ENCODE peak calls at places on chromosomes 1 and 21, in seven cellular contexts. J, P, M, Q, K, N and Y are unnamed samples. For H3K4me1, the result is how much of the 10 kb centered on the place peaks cover.

GRCh38 chr1:13550663-13551062 is 33.0 kb upstream of the PDPN start:
- DNase-seq in J (no peak), N (no peak), P (no peak), Q (no peak), K (no peak), M (no peak), Y (no peak)

GRCh38 chr1:37692834-37693175 is 489 bp downstream of the CDCA8 start:
- DNase-seq in K (no peak), J (no peak), M (no peak), Q (no peak), P (no peak), N (no peak), Y (no peak)

GRCh38 chr1:205592443-205593003 is 39.3 kb downstream of the ELK4 start:
- DNase-seq in J (no peak), P (no peak), M (no peak), N (no peak), K (no peak), Q (peak), Y (no peak)

GRCh38 chr1:58515794-58516401 is 30.6 kb downstream of the OMA1 start:
- DNase-seq in K (peak), P (peak), M (peak), N (peak), J (peak), Q (no peak), Y (peak)

GRCh38 chr1:153567621-153568366 is 2.1 kb upstream of the S100A2 start:
- DNase-seq in M (peak), J (peak), P (no peak), K (no peak), N (peak), Q (no peak), Y (no peak)

GRCh38 chr1:6288674-6289073 is 27.8 kb upstream of the GPR153 start:
- DNase-seq in Q (no peak), M (no peak), J (no peak), N (no peak), K (no peak), P (no peak), Y (no peak)

GRCh38 chr1:19786988-19787423 is 12.7 kb downstream of the TMCO4 start:
- DNase-seq in Q (peak), N (no peak), K (no peak), P (no peak), J (no peak), M (no peak), Y (no peak)

GRCh38 chr1:2251363-2251762 is 23.2 kb downstream of the SKI start:
- DNase-seq in K (no peak), J (no peak), M (no peak), P (no peak), Q (no peak), N (no peak), Y (no peak)

GRCh38 chr1:42784946-42785693 is at the start of gene TMEM269:
- DNase-seq in J (no peak), P (no peak), M (peak), K (no peak), Q (no peak), N (no peak), Y (peak)

GRCh38 chr1:210233216-210233494 is 559 bp downstream of the SERTAD4 start:
- DNase-seq in K (no peak), P (no peak), M (peak), N (no peak), J (no peak), Q (peak), Y (peak)

GRCh38 chr1:244778356-244778755 is 57.1 kb upstream of the COX20 start:
- DNase-seq in K (no peak), M (peak), Q (no peak), N (no peak), P (no peak), J (peak), Y (no peak)

GRCh38 chr1:116504308-116505156 is 66.3 kb downstream of the CD58 start:
- DNase-seq in J (no peak), M (no peak), P (peak), N (no peak), K (peak), Q (no peak), Y (no peak)

GRCh38 chr1:243730499-243731150 is 119.4 kb downstream of the AKT3 start:
- DNase-seq in Q (no peak), P (no peak), M (no peak), J (no peak), N (no peak), K (no peak), Y (no peak)

GRCh38 chr1:106754957-106755356 is 301.5 kb upstream of the PRMT6 start:
- DNase-seq in K (no peak), J (no peak), Q (no peak), P (no peak), N (no peak), M (no peak), Y (no peak)

GRCh38 chr1:84692391-84692790 is 2.1 kb upstream of the SSX2IP start:
- DNase-seq in M (no peak), Q (no peak), J (no peak), P (no peak), K (no peak), N (no peak), Y (no peak)

GRCh38 chr1:182493063-182493462 is 43.1 kb downstream of the RGSL1 start:
- DNase-seq in M (no peak), N (no peak), J (no peak), K (no peak), P (no peak), Q (no peak), Y (no peak)

GRCh38 chr1:50139339-50139738 is 30.6 kb downstream of the ELAVL4 start:
- DNase-seq in K (no peak), M (no peak), P (no peak), J (no peak), N (no peak), Q (no peak), Y (no peak)

GRCh38 chr1:164707868-164708331 is 148.9 kb downstream of the PBX1 start:
- DNase-seq in J (peak), P (no peak), M (peak), N (no peak), K (no peak), Q (no peak), Y (no peak)

GRCh38 chr1:42737257-42737656 is 2.8 kb downstream of the CLDN19 start:
- DNase-seq in P (no peak), N (no peak), M (no peak), J (no peak), K (peak), Q (no peak), Y (no peak)

GRCh38 chr1:43952731-43953350 is 6.1 kb downstream of the IPO13 start:
- DNase-seq in M (no peak), K (no peak), P (peak), N (no peak), Q (peak), J (no peak), Y (no peak)

GRCh38 chr21:15823486-15824150 is 93.8 kb downstream of the USP25 start:
- DNase-seq in Q (no peak), M (no peak), N (no peak), K (no peak), P (no peak), J (no peak), Y (no peak)

GRCh38 chr1:6414443-6414844 is 5.3 kb downstream of the HES2 start:
- DNase-seq in M (peak), Q (peak), N (peak), K (peak), P (peak), J (peak), Y (peak)

GRCh38 chr21:29121759-29122158 is 8.7 kb upstream of the MAP3K7CL start:
- DNase-seq in K (peak), P (no peak), Q (no peak), N (no peak), J (no peak), M (no peak), Y (no peak)

GRCh38 chr1:195141294-195141693 is 1466.9 kb downstream of the KCNT2 start:
- DNase-seq in Q (no peak), J (peak), N (no peak), P (no peak), K (no peak), M (no peak), Y (no peak)

GRCh38 chr1:67767103-67767502 is 66.2 kb downstream of the GNG12 start:
- DNase-seq in K (no peak), P (no peak), N (no peak), M (no peak), J (no peak), Q (no peak), Y (no peak)

GRCh38 chr1:108049083-108049819 is 84.3 kb upstream of the VAV3 start:
- DNase-seq in Q (peak), N (no peak), J (no peak), P (peak), M (no peak), K (no peak), Y (peak)

GRCh38 chr1:114235281-114235680 is 81.6 kb upstream of the SYT6 start:
- DNase-seq in K (no peak), J (no peak), N (no peak), M (no peak), P (no peak), Q (no peak), Y (no peak)

GRCh38 chr1:163565171-163565570 is 243.4 kb downstream of the NUF2 start:
- DNase-seq in J (no peak), K (no peak), P (no peak), Q (no peak), M (no peak), N (no peak), Y (no peak)
- H3K9ac ChIP-seq in J (no peak), K (no peak), P (no peak), Q (no peak), M (no peak), N (no peak), Y (no peak)

GRCh38 chr1:203465943-203466342 is 9.7 kb upstream of the PRELP start:
- DNase-seq in J (no peak), K (no peak), N (no peak), M (no peak), Q (no peak), P (no peak), Y (no peak)
- TF ChIP-seq POLR2AphosphoS5 in J (no peak), K (no peak), N (no peak), M (no peak), Q (no peak), P (no peak), Y (no peak)

DNA sequence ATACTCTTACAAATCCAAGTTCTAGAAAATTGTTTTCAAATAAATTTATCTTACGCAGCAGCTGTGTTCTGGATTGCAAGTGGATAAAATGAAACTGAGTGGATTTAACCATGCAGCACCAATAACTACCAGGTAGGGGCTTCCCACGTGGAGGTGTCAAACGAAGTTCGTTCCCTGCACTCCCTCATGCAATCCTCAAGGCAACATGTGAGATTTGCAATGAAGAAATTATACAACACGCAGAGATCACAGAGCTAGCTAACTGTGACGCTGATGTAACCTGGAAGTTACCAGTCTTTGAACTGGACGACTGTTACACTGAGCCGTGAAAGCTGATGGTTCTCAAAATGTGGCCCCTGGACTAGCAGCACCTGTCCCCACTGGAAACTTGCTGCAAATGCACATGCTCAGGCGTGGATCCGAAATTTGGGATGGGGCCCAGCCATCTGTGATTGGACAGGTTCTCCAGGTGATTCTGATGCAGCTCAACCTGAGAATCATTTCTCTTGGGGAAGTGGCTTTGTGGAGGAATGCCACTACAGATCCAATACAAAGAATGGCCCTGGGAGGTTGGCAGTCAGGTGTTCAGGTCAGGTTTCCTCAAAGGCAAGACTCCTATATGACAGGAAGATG is 36.3 kb downstream of the RSPH1 start:
- DNase-seq in P (no peak), J (no peak), M (no peak), N (no peak), K (no peak), Q (no peak), Y (no peak)
- H3K4me1 ChIP-seq in P (under half), J (under half), M (under half), N (under half), K (under half), Q (under half), Y (under half)

GRCh38 chr1:27594542-27595510 is 9.1 kb downstream of the AHDC1 start:
- DNase-seq in P (no peak), K (no peak), J (no peak), M (no peak), N (no peak), Q (no peak), Y (no peak)

GRCh38 chr1:27596261-27596660 is 7.7 kb downstream of the AHDC1 start:
- DNase-seq in M (no peak), N (no peak), P (no peak), J (no peak), K (no peak), Q (no peak), Y (no peak)

GRCh38 chr1:27597036-27597435 is 6.9 kb downstream of the AHDC1 start:
- DNase-seq in M (no peak), J (no peak), N (no peak), P (no peak), K (no peak), Q (no peak), Y (no peak)

GRCh38 chr1:27593341-27594326 is 10.3 kb downstream of the AHDC1 start:
- DNase-seq in K (no peak), P (no peak), N (no peak), M (no peak), Q (peak), J (no peak), Y (no peak)

DNA sequence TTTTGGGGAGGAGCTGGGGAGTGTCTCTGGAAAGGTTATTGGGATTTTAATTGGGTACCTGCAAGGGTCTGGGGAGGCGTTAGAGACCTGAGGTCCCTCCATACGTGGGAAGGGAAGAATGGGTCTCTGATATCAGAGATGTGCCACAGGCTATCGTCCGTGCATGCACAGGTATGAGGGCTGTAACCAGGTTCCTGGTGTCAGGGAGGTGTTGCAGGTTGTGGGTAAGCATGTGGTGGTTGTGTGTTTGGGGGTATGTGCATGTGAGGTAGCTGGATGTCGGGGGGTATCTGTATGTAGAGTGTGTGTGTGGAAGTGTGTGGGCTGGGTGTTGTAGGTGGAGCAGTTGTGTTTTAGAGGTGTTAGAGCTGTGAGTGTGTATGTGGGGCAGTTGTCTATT is 8.3 kb downstream of the AHDC1 start:
- DNase-seq in N (no peak), K (no peak), P (no peak), J (no peak), M (no peak), Q (no peak), Y (no peak)
- H3K9ac ChIP-seq in N (no peak), K (no peak), P (no peak), J (no peak), M (no peak), Q (no peak), Y (no peak)

GRCh38 chr1:62688687-62689085 is 500 bp upstream of the DOCK7 start:
- DNase-seq in K (no peak), N (peak), Q (no peak), J (no peak), P (no peak), M (no peak), Y (no peak)
- TF ChIP-seq POLR2AphosphoS5 in K (no peak), N (no peak), Q (no peak), J (no peak), P (no peak), M (no peak), Y (no peak)

GRCh38 chr1:214541206-214541605 is 10.2 kb downstream of the PTPN14 start:
- DNase-seq in M (no peak), J (no peak), P (no peak), K (no peak), N (no peak), Q (no peak), Y (no peak)

GRCh38 chr1:214541693-214542092 is 9.7 kb downstream of the PTPN14 start:
- DNase-seq in K (no peak), Q (no peak), M (peak), P (no peak), J (no peak), N (no peak), Y (no peak)

GRCh38 chr1:214544791-214545190 is 6.6 kb downstream of the PTPN14 start:
- DNase-seq in P (no peak), J (no peak), M (no peak), K (no peak), N (no peak), Q (no peak), Y (no peak)

GRCh38 chr1:214540324-214540723 is 11.1 kb downstream of the PTPN14 start:
- DNase-seq in J (no peak), K (no peak), N (no peak), Q (no peak), P (no peak), M (no peak), Y (no peak)

DNA sequence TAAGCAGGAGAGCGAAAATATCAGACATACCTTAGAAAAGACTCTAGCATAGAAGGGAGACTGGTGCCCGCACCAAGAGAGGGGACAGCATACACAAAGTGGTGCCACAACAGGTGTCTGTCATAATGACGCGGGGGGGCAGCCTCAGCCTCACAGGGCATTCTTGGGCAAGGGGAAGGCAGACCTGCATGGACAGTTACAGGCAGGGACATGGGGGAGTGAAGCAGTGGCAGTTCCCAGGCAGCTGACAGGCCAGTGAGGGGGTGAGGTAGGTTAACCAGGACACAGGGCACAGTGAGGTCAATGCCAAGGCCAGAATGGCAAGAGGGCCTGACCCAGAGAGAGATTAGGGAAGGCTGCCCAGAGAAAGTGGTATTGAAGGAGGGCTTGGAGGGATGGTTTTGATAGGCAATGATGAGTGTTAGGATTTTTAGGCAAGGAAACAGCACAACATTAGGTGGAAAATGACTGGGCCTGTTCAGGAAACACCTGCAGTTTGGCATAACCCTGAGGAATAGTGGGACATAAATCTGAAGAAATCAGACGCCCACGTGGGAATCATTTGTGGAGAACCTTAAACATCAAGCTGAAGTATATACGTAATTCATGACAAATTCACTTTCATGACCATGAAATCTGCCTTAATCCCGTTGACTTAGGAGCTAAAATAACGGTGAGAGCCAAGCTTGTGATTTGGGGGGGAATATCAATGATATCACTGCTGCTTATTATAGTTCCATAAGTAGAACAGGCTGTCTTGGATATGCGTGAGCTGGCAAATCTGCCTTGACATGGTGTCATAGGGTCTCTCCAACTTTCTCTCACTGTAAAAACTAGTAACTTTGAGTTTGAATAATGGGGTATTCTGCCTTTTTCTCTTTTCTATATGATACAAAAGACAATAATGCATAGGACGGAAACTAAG is 8.9 kb downstream of the PTPN14 start:
- DNase-seq in K (no peak), N (no peak), M (peak), Q (no peak), J (no peak), P (no peak), Y (no peak)
- H3K4me1 ChIP-seq in K (under half), N (under half), M (under half), Q (under half), J (under half), P (under half), Y (under half)

GRCh38 chr1:39633422-39633821 is 6.0 kb downstream of the HEYL start:
- DNase-seq in P (no peak), K (no peak), J (no peak), N (no peak), Q (no peak), M (no peak), Y (no peak)
- H3K9ac ChIP-seq in P (no peak), K (no peak), J (no peak), N (no peak), Q (no peak), M (no peak), Y (no peak)

GRCh38 chr1:30400436-30400975 is 322.9 kb downstream of the MATN1 start:
- DNase-seq in N (no peak), Q (no peak), K (no peak), M (no peak), J (no peak), P (no peak), Y (no peak)
- TF ChIP-seq POLR2AphosphoS5 in N (no peak), Q (no peak), K (no peak), M (no peak), J (no peak), P (no peak), Y (no peak)

DNA sequence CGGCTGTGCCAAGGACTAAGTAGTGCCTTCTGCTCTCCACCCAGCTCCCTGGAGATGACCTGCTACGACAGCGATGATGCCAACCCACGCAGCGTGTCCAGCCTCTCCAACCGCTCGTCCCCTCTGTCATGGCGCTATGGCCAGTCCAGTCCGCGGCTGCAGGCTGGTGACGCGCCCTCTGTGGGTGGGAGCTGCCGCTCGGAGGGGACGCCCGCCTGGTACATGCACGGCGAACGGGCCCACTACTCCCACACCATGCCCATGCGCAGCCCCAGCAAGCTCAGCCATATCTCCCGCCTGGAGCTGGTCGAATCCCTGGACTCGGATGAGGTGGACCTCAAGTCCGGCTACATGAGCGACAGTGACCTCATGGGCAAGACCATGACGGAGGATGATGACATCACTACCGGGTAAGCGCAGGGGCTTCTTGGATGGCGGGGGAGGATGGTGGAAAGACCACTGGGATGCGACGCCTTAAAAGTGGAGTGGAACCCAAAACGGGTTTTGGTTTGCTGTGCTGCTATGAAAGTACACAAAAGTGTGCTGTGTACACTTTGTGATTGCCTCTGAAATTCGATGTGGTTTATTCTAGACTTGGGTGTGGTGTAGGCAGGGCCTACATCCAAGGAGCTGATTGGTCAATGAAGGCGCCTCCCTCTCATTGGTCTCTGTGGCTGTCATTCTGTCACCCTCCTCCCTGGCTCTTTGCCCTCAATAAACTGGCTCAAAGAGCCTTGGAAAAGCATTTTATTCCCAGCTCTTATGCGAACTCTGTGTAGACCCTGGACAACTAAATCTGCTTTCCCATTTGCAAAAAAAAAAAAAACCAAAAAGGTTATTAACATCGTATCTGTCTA is 110.4 kb upstream of the IPO9 start:
- DNase-seq in N (no peak), P (peak), K (no peak), Q (no peak), J (no peak), M (no peak), Y (no peak)
- H3K4me1 ChIP-seq in N (under half), P (under half), K (under half), Q (under half), J (under half), M (under half), Y (half or more)

GRCh38 chr1:227849251-227849650 is 33.8 kb downstream of the PRSS38 start:
- DNase-seq in K (no peak), P (no peak), J (no peak), Q (no peak), M (no peak), N (no peak), Y (no peak)
- H3K9ac ChIP-seq in K (no peak), P (peak), J (no peak), Q (no peak), M (no peak), N (no peak), Y (no peak)